ENCODE peak calls at places on chromosome 21, in six cellular contexts. B is MM.1S, A is HCT116, W is PC-3, L is GM23338, J is SK-N-SH. Y is an unnamed sample.

GRCh38 chr21:37450385-37451044 is 83.9 kb downstream of the DYRK1A start:
- DNase-seq in B (no peak), A (no peak), W (peak; percentile 70), L (no peak), J (no peak), Y (no peak)

GRCh38 chr21:34583926-34584563 is 30.9 kb downstream of the RCAN1 start:
- DNase-seq in B (no peak), A (no peak), W (no peak), L (no peak), J (no peak), Y (no peak)

GRCh38 chr21:34498623-34499022 is 13.4 kb downstream of the KCNE1 start:
- DNase-seq in B (no peak), A (no peak), W (no peak), L (no peak), J (no peak), Y (no peak)

GRCh38 chr21:37233551-37234146 is 33.5 kb downstream of the VPS26C start:
- DNase-seq in B (no peak), A (no peak), W (no peak), L (no peak), J (no peak), Y (no peak)

GRCh38 chr21:15219866-15220265 is 155.1 kb upstream of the NRIP1 start:
- DNase-seq in B (no peak), A (no peak), W (no peak), L (no peak), J (no peak), Y (no peak)

GRCh38 chr21:30935889-30936168 is 54.4 kb upstream of the KRTAP11-1 start:
- DNase-seq in B (no peak), A (no peak), W (no peak), L (no peak), J (no peak), Y (no peak)

GRCh38 chr21:37845535-37845934 is 70.7 kb downstream of the KCNJ6 start:
- DNase-seq in B (no peak), A (no peak), W (no peak), L (no peak), J (no peak), Y (no peak)

GRCh38 chr21:36994501-36995189 is 11.9 kb upstream of the RIPPLY3 start:
- DNase-seq in B (no peak), A (no peak), W (no peak), L (peak; percentile 94), J (no peak), Y (no peak)

GRCh38 chr21:44505673-44506278 is 34.2 kb downstream of the KRTAP10-1 start:
- DNase-seq in B (no peak), A (no peak), W (peak; percentile 19), L (no peak), J (no peak), Y (no peak)

GRCh38 chr21:20645344-20645743 is 352.9 kb upstream of the NCAM2 start:
- DNase-seq in B (no peak), A (no peak), W (no peak), L (no peak), J (no peak), Y (no peak)

GRCh38 chr21:31630062-31630711 is 29.3 kb upstream of the SOD1 start:
- DNase-seq in B (no peak), A (peak; percentile 75), W (peak; percentile 99), L (no peak), J (no peak), Y (no peak)

GRCh38 chr21:44701541-44701940 is 4.6 kb downstream of the KRTAP10-12 start:
- DNase-seq in B (no peak), A (no peak), W (no peak), L (no peak), J (peak; percentile 20), Y (no peak)

GRCh38 chr21:41346758-41347157 is 15.1 kb upstream of the MX2 start:
- DNase-seq in B (no peak), A (no peak), W (no peak), L (no peak), J (no peak), Y (no peak)

GRCh38 chr21:45152265-45152746 is 77.9 kb downstream of the ADARB1 start:
- DNase-seq in B (no peak), A (no peak), W (no peak), L (peak; percentile 60), J (no peak), Y (peak; percentile 77)

GRCh38 chr21:46157987-46158451 is 2.6 kb upstream of the FTCD start:
- DNase-seq in B (no peak), A (no peak), W (no peak), L (no peak), J (no peak), Y (no peak)

GRCh38 chr21:33291686-33292085 is 25.5 kb downstream of the IL10RB start:
- DNase-seq in B (no peak), A (no peak), W (no peak), L (no peak), J (no peak), Y (no peak)

GRCh38 chr21:40155563-40155962 is 288.3 kb downstream of the PCP4 start:
- DNase-seq in B (no peak), A (no peak), W (no peak), L (no peak), J (no peak), Y (no peak)

GRCh38 chr21:36584980-36585940 is 105.3 kb upstream of the CLDN14 start:
- DNase-seq in B (peak; percentile 48), A (no peak), W (peak; percentile 57), L (peak; percentile 33), J (no peak), Y (peak; percentile 31)

GRCh38 chr21:36890086-36890485 is 76.4 kb downstream of the HLCS start:
- DNase-seq in B (no peak), A (no peak), W (no peak), L (no peak), J (no peak), Y (no peak)

GRCh38 chr21:44817506-44817880 is 369 bp downstream of the SUMO3 start:
- DNase-seq in B (peak; percentile 97), A (peak; percentile 69), W (peak; percentile 92), L (peak; percentile 91), J (peak; percentile 99), Y (peak; percentile 85)

GRCh38 chr21:45512626-45513002 is 29.6 kb downstream of the SLC19A1 start:
- DNase-seq in B (no peak), A (no peak), W (no peak), L (no peak), J (no peak), Y (no peak)

GRCh38 chr21:14916676-14917141 is 148.1 kb downstream of the NRIP1 start:
- DNase-seq in B (no peak), A (no peak), W (peak; percentile 91), L (peak; percentile 80), J (no peak), Y (no peak)

GRCh38 chr21:23853796-23854379 is 1753.4 kb downstream of the MRPL39 start:
- DNase-seq in B (peak; percentile 59), A (no peak), W (peak; percentile 63), L (peak; percentile 45), J (peak; percentile 18), Y (peak; percentile 2)
- TF ChIP-seq CTCF in B (peak; percentile 62), A (no peak), W (peak; percentile 75), L (peak; percentile 46), J (peak; percentile 68), Y (peak; percentile 53)

DNA sequence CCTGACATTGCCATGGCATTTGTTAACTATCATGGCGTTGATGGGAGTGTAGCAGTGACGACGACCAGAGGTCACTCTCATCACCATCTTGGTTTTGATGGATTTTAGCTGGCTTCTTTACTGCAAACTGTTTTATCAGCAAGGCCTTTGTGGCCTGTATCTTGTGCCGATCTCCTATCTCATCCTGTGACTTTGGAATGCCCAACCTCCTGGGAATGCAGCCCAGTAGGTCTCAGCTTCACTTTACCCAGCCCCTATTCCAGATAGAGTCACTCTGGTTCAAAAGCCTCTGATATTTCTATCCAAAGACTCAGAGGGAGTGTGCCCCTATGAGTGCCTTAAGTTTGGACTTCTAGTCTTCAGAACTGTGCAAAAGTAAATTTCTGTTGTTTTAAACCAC is 130.1 kb downstream of the ADAMTS1 start:
- DNase-seq in B (no peak), A (no peak), W (no peak), L (no peak), J (no peak), Y (no peak)
- H3K9me2 ChIP-seq in B (no peaks in the 10 kb centered on the region), A (no peaks in the 10 kb centered on the region), W (no peaks in the 10 kb centered on the region), L (no peaks in the 10 kb centered on the region), J (peaks cover 3% of the 10 kb centered on the region), Y (no peaks in the 10 kb centered on the region)

GRCh38 chr21:25409992-25410391 is 197.3 kb downstream of the MRPL39 start:
- DNase-seq in B (no peak), A (no peak), W (no peak), L (no peak), J (no peak), Y (no peak)

GRCh38 chr21:25400427-25400826 is 206.9 kb downstream of the MRPL39 start:
- DNase-seq in B (no peak), A (no peak), W (no peak), L (no peak), J (no peak), Y (no peak)

GRCh38 chr21:25408666-25409065 is 198.6 kb downstream of the MRPL39 start:
- DNase-seq in B (no peak), A (no peak), W (no peak), L (no peak), J (no peak), Y (no peak)

GRCh38 chr21:25402134-25402957 is 204.9 kb downstream of the MRPL39 start:
- DNase-seq in B (no peak), A (no peak), W (no peak), L (no peak), J (no peak), Y (no peak)

GRCh38 chr21:25405991-25406390 is 201.3 kb downstream of the MRPL39 start:
- DNase-seq in B (no peak), A (no peak), W (no peak), L (no peak), J (no peak), Y (no peak)
- TF ChIP-seq CTCF in B (no peak), A (no peak), W (no peak), L (no peak), J (no peak), Y (no peak)

GRCh38 chr21:42631142-42631541 is 22.3 kb upstream of the PDE9A start:
- DNase-seq in B (no peak), A (no peak), W (no peak), L (no peak), J (no peak), Y (no peak)
- H3K9me2 ChIP-seq in B (no peaks in the 10 kb centered on the region), A (no peaks in the 10 kb centered on the region), W (no peaks in the 10 kb centered on the region), L (no peaks in the 10 kb centered on the region), J (no peaks in the 10 kb centered on the region), Y (no peaks in the 10 kb centered on the region)

DNA sequence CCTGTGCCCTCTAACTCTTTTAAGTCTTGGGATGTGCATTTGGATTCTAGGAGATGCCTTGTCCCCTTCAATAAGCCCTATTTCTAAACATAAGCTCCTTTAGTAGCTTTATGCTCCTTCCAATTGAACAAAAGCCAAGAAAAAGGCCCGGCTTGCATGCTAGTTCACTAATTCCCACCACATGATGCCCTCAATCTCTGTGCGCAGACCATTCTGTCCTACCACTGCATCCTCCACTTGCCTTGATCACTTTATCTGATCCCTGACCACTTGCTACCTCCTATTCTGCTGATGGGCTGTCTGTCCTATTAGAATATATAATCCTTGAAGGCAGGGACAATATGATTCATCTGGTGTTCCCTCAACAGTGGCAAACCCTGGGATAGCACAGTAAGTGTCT is 73.6 kb downstream of the APP start:
- DNase-seq in B (no peak), A (no peak), W (no peak), L (no peak), J (peak; percentile 39), Y (no peak)
- TF ChIP-seq CTCF in B (no peak), A (no peak), W (no peak), L (no peak), J (no peak), Y (no peak)